ENCODE peak calls at places on chromosomes 11 and 22, in five cellular contexts. H is iPS DF 6.9; L is body of pancreas; O is kidney; M is CD4-positive, alpha-beta memory T cell. F is an unnamed sample.

GRCh38 chr22:24134090-24134846 is 47.0 kb upstream of the SUSD2 start:
- DNase-seq in H (no peak), L (no peak), O (no peak), M (peak), F (no peak)

GRCh38 chr11:118401880-118402590 is 629 bp downstream of the ATP5MG start:
- DNase-seq in H (no peak), L (no peak), O (no peak), M (no peak), F (no peak)

GRCh38 chr11:47863189-47863892 is 15.2 kb upstream of the NUP160 start:
- DNase-seq in H (no peak), L (no peak), O (no peak), M (peak), F (peak)

GRCh38 chr11:18088371-18088770 is 17.5 kb downstream of the SAAL1 start:
- DNase-seq in H (no peak), L (no peak), O (no peak), M (no peak), F (no peak)

GRCh38 chr11:64124147-64124546 is 41.8 kb downstream of the MACROD1 start:
- DNase-seq in H (no peak), L (no peak), O (no peak), M (no peak), F (no peak)

GRCh38 chr11:70901951-70902521 is 350.3 kb downstream of the SHANK2 start:
- DNase-seq in H (no peak), L (no peak), O (peak), M (no peak), F (no peak)

GRCh38 chr22:36166518-36167220 is 6.1 kb upstream of the APOL3 start:
- DNase-seq in H (no peak), L (no peak), O (no peak), M (peak), F (no peak)

GRCh38 chr11:69378303-69379141 is 84.6 kb downstream of the MYEOV start:
- DNase-seq in H (no peak), L (no peak), O (peak), M (no peak), F (no peak)

GRCh38 chr22:20751185-20751851 is 22.6 kb upstream of the SERPIND1 start:
- DNase-seq in H (peak), L (no peak), O (peak), M (no peak), F (no peak)

GRCh38 chr11:35174666-35175065 is 35.7 kb downstream of the CD44 start:
- DNase-seq in H (no peak), L (no peak), O (no peak), M (no peak), F (no peak)

GRCh38 chr11:86592047-86592564 is 80.3 kb downstream of the ME3 start:
- DNase-seq in H (no peak), L (no peak), O (no peak), M (no peak), F (no peak)

GRCh38 chr11:130413383-130414106 is 14.9 kb downstream of the ADAMTS8 start:
- DNase-seq in H (no peak), L (no peak), O (no peak), M (no peak), F (no peak)

GRCh38 chr11:11975201-11976092 is 33.0 kb downstream of the DKK3 start:
- DNase-seq in H (no peak), L (no peak), O (no peak), M (no peak), F (no peak)

GRCh38 chr11:34573537-34573936 is 47.4 kb upstream of the EHF start:
- DNase-seq in H (no peak), L (no peak), O (no peak), M (no peak), F (no peak)

GRCh38 chr22:42461511-42461910 is 29.3 kb upstream of the NFAM1 start:
- DNase-seq in H (no peak), L (no peak), O (peak), M (no peak), F (no peak)

GRCh38 chr11:119107538-119108150 is 500 bp downstream of the C2CD2L start:
- DNase-seq in H (no peak), L (no peak), O (no peak), M (no peak), F (peak)

GRCh38 chr11:126318642-126319373 is 14.9 kb downstream of the DCPS start:
- DNase-seq in H (no peak), L (no peak), O (no peak), M (no peak), F (peak)

GRCh38 chr11:64067257-64067993 is 31.7 kb downstream of the FLRT1 start:
- DNase-seq in H (no peak), L (no peak), O (no peak), M (no peak), F (no peak)

GRCh38 chr11:82859746-82860145 is 40.5 kb downstream of the PRCP start:
- DNase-seq in H (no peak), L (no peak), O (no peak), M (no peak), F (no peak)

GRCh38 chr22:28051787-28052356 is 132.8 kb upstream of the PITPNB start:
- DNase-seq in H (peak), L (peak), O (no peak), M (no peak), F (peak)

GRCh38 chr22:23074451-23074850 is 4.1 kb downstream of the GNAZ start:
- DNase-seq in H (no peak), L (no peak), O (peak), M (no peak), F (no peak)

GRCh38 chr22:22193923-22194322 is 50.7 kb upstream of the VPREB1 start:
- DNase-seq in H (no peak), L (no peak), O (no peak), M (no peak), F (no peak)

GRCh38 chr22:31857247-31857646 is 87.1 kb upstream of the YWHAH start:
- DNase-seq in H (peak), L (peak), O (no peak), M (no peak), F (no peak)

GRCh38 chr11:100681064-100681502 is 6.0 kb upstream of the ARHGAP42 start:
- DNase-seq in H (no peak), L (peak), O (no peak), M (no peak), F (peak)

GRCh38 chr11:31817621-31818493 is 6.7 kb upstream of the PAX6 start:
- DNase-seq in H (no peak), L (peak), O (peak), M (no peak), F (no peak)

GRCh38 chr11:78048561-78048960 is 15.1 kb upstream of the THRSP start:
- DNase-seq in H (no peak), L (no peak), O (no peak), M (no peak), F (no peak)

GRCh38 chr11:58301576-58301975 is 33.5 kb upstream of the OR10W1 start:
- DNase-seq in H (no peak), L (no peak), O (no peak), M (no peak), F (no peak)

GRCh38 chr22:30880847-30881246 is 87.7 kb downstream of the MORC2 start:
- DNase-seq in H (no peak), L (no peak), O (peak), M (no peak), F (no peak)

GRCh38 chr11:126332221-126332711 is 23.2 kb upstream of the ST3GAL4 start:
- DNase-seq in H (no peak), L (peak), O (peak), M (no peak), F (no peak)

GRCh38 chr11:9758676-9759518 is 95.0 kb downstream of the SWAP70 start:
- DNase-seq in H (no peak), L (peak), O (peak), M (peak), F (peak)

GRCh38 chr11:92745186-92745585 is 224.3 kb upstream of the MTNR1B start:
- DNase-seq in H (no peak), L (no peak), O (no peak), M (no peak), F (no peak)

GRCh38 chr11:117586392-117586791 is 210.6 kb downstream of the DSCAML1 start:
- DNase-seq in H (no peak), L (no peak), O (no peak), M (no peak), F (no peak)

GRCh38 chr11:103798029-103798428 is 238.4 kb upstream of the DDI1 start:
- DNase-seq in H (no peak), L (no peak), O (no peak), M (no peak), F (no peak)

GRCh38 chr11:62500066-62501035 is 46.3 kb downstream of the AHNAK start:
- DNase-seq in H (no peak), L (peak), O (no peak), M (no peak), F (no peak)
- H3K4me3 ChIP-seq in H (no peak), L (no peak), O (no peak), M (no peak), F (no peak)

DNA sequence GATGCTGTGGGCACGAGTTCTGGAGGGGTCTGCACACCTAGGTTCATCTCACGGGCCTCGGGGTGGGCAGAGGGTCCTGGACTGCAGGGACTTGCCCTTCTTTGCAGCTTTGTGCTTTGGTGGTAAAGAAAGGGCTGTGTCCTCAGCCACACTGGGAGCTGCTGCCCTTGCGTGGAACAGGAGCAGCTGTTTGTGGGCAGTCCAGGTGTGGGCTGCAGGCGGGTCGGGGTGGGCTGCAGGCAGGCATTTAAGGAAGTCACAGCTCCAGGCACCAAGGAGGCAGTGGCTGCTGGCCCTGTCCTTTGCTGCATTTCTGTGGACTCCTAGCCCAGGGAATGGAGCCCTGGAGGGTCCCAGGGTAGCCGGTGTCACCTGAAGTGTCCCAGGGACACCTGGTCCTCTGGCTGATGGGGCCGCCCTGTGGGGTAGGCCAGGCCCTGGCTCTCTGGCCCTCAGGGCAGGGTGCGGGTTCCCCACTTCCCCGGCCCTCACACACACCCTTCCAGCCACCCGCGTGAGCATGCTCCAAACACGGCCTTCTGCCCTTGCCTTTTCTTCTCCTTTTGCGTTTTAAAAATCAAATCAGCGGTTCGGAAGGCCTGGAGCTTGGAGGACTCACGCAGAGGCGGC is 1240.3 kb downstream of the BRD1 start:
- DNase-seq in H (no peak), L (no peak), O (peak), M (no peak), F (no peak)
- H3K27ac ChIP-seq in H (no peak), L (no peak), O (no peak), M (no peak), F (no peak)

GRCh38 chr11:62444835-62445234 is 26.0 kb downstream of the SCGB1A1 start:
- DNase-seq in H (no peak), L (no peak), O (no peak), M (no peak), F (no peak)
- H3K4me3 ChIP-seq in H (no peak), L (no peak), O (no peak), M (no peak), F (no peak)

GRCh38 chr11:22276535-22276934 is 61.6 kb upstream of the SLC17A6 start:
- DNase-seq in H (no peak), L (no peak), O (no peak), M (no peak), F (no peak)
- H3K27ac ChIP-seq in H (no peak), L (no peak), O (no peak), M (no peak), F (no peak)

DNA sequence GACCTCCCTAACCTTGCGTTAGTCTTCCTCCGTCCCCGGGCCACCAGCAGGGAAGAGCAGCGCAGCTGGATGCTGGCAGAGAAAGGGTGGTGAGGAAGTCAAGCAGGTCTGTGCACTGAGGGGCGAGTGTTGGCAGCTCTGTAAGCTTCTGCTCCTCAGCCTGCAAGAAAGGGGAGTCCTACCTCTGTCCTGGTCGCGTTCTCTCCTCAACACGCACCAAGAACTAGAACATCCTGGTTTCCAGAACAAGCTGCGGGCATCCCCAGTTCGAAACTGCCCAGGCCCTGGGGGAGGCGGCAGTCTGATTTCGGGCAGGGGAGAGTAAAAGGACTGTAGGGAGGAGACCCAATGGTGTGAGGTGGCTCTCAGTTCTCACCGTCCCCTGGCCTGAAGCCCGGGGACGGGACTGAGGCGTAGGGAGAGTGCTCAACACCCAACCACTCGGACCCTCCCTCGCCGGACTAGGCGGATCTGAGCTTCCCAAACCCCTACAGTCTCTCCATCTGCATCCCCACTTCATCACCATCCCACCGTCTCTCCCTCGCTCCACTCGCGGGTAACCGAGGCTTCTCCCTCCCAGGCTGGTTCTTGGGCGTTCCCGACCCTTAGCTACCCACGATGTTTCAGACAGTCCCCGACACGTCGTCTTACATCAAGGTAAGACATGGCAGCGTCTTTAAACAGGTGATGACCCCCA is 7.7 kb upstream of the FLI1 start:
- DNase-seq in H (no peak), L (no peak), O (peak), M (no peak), F (no peak)
- H3K4me3 ChIP-seq in H (peak), L (no peak), O (no peak), M (peak), F (no peak)

GRCh38 chr11:29452131-29452530 is 564.7 kb downstream of the KCNA4 start:
- DNase-seq in H (no peak), L (no peak), O (no peak), M (no peak), F (no peak)
- H3K27ac ChIP-seq in H (no peak), L (no peak), O (no peak), M (no peak), F (no peak)

GRCh38 chr22:41369089-41369745 is 12.5 kb upstream of the TEF start:
- DNase-seq in H (no peak), L (peak), O (peak), M (no peak), F (no peak)
- H3K4me3 ChIP-seq in H (no peak), L (no peak), O (peak), M (no peak), F (no peak)